ENCODE peak calls at places on chromosomes 5 and 9, in four cellular contexts. One of them, this sample, is unnamed.
A peak's percentile ranks its signal among the peaks of the same experiment; 100 is the strongest.

GRCh38 chr5:59755476-59755875 is 138.1 kb downstream of the PDE4D start:
- DNase-seq in H1: no peak
- DNase-seq in GM12878: no peak
- DNase-seq in HepG2: no peak
- DNase-seq in this sample: no peak

GRCh38 chr9:133100518-133101355 is 20.3 kb downstream of the RALGDS start:
- DNase-seq in H1: no peak
- DNase-seq in GM12878: no peak
- DNase-seq in HepG2: no peak
- DNase-seq in this sample: no peak

GRCh38 chr9:99051353-99051752 is 53.6 kb upstream of the TGFBR1 start:
- DNase-seq in H1: no peak
- DNase-seq in GM12878: no peak
- DNase-seq in HepG2: no peak
- DNase-seq in this sample: no peak

GRCh38 chr5:39158127-39158593 is 61.2 kb downstream of the FYB1 start:
- DNase-seq in H1: no peak
- DNase-seq in GM12878: no peak
- DNase-seq in HepG2: no peak
- DNase-seq in this sample: no peak

GRCh38 chr5:129204525-129204924 is 110.0 kb downstream of the ISOC1 start:
- DNase-seq in H1: no peak
- DNase-seq in GM12878: no peak
- DNase-seq in HepG2: no peak
- DNase-seq in this sample: no peak

GRCh38 chr5:75053286-75054109 is 1.1 kb upstream of the GCNT4 start:
- DNase-seq in HepG2: peak; percentile 16
- DNase-seq in GM12878: no peak
- DNase-seq in H1: peak; percentile 70
- DNase-seq in this sample: peak; percentile 57

GRCh38 chr5:9483779-9484178 is 62.1 kb downstream of the SEMA5A start:
- DNase-seq in HepG2: no peak
- DNase-seq in H1: no peak
- DNase-seq in GM12878: no peak
- DNase-seq in this sample: no peak

GRCh38 chr9:118686940-118687339 is 682.3 kb downstream of the BRINP1 start:
- DNase-seq in HepG2: no peak
- DNase-seq in GM12878: no peak
- DNase-seq in H1: no peak
- DNase-seq in this sample: no peak

GRCh38 chr5:7415948-7416535 is 20.1 kb downstream of the ADCY2 start:
- DNase-seq in H1: no peak
- DNase-seq in GM12878: no peak
- DNase-seq in HepG2: no peak
- DNase-seq in this sample: no peak

GRCh38 chr5:124867064-124867707 is 120.7 kb upstream of the ZNF608 start:
- DNase-seq in HepG2: no peak
- DNase-seq in GM12878: no peak
- DNase-seq in H1: no peak
- DNase-seq in this sample: no peak

GRCh38 chr5:41240985-41241384 is 27.7 kb upstream of the C6 start:
- DNase-seq in H1: no peak
- DNase-seq in GM12878: no peak
- DNase-seq in HepG2: no peak
- DNase-seq in this sample: no peak

GRCh38 chr5:115557667-115558387 is 13.3 kb upstream of the FEM1C start:
- DNase-seq in HepG2: peak; percentile 3
- DNase-seq in GM12878: no peak
- DNase-seq in H1: no peak
- DNase-seq in this sample: no peak

GRCh38 chr5:139482050-139482889 is at the start of gene STING1:
- DNase-seq in H1: no peak
- DNase-seq in GM12878: peak; percentile 41
- DNase-seq in HepG2: peak; percentile 63
- DNase-seq in this sample: no peak

GRCh38 chr5:111367081-111367480 is 142.9 kb downstream of the CAMK4 start:
- DNase-seq in GM12878: no peak
- DNase-seq in HepG2: no peak
- DNase-seq in H1: no peak
- DNase-seq in this sample: no peak

GRCh38 chr9:33348998-33349397 is 53.4 kb downstream of the AQP7 start:
- DNase-seq in GM12878: no peak
- DNase-seq in H1: peak; percentile 10
- DNase-seq in HepG2: no peak
- DNase-seq in this sample: no peak

GRCh38 chr9:36924071-36924470 is 110.0 kb downstream of the PAX5 start:
- DNase-seq in GM12878: peak; percentile 30
- DNase-seq in H1: no peak
- DNase-seq in HepG2: peak; percentile 45
- DNase-seq in this sample: no peak

GRCh38 chr5:26482817-26483375 is 555.5 kb downstream of the CDH9 start:
- DNase-seq in H1: peak; percentile 63
- DNase-seq in GM12878: no peak
- DNase-seq in HepG2: peak; percentile 30
- DNase-seq in this sample: peak; percentile 36

GRCh38 chr5:123156577-123157296 is 67.7 kb downstream of the PRDM6 start:
- DNase-seq in GM12878: no peak
- DNase-seq in HepG2: no peak
- DNase-seq in H1: no peak
- DNase-seq in this sample: no peak

GRCh38 chr5:13985736-13986418 is 41.4 kb upstream of the DNAH5 start:
- DNase-seq in H1: no peak
- DNase-seq in HepG2: peak; percentile 42
- DNase-seq in GM12878: no peak
- DNase-seq in this sample: no peak

GRCh38 chr5:37735649-37736347 is 104.0 kb downstream of the GDNF start:
- DNase-seq in GM12878: no peak
- DNase-seq in HepG2: no peak
- DNase-seq in H1: no peak
- DNase-seq in this sample: no peak

GRCh38 chr5:96432245-96433065 is 593 bp downstream of the PCSK1 start:
- DNase-seq in H1: peak; percentile 67
- DNase-seq in HepG2: no peak
- DNase-seq in GM12878: no peak
- DNase-seq in this sample: peak; percentile 13

DNA sequence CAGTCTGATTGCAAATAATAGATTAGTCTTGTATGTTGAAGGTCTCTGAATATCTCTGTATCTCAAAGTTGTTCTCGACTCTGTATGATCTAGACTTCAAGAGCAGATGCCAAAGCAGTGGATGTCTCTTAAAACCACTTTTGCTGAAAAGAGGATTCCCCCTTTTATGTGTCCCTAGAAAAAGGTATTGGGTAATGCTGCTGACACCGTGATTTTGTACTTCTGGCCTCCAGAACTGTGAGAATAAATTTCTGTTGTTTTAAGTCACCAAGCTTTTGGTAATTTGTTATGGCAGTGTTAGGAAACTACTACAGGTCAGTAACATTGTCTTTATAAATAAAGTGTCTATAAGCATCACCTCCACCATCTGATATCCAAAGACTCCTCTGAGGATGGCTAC is 85.3 kb upstream of the PIK3R1 start:
- DNase-seq in H1: no peak
- DNase-seq in HepG2: no peak
- DNase-seq in GM12878: no peak
- DNase-seq in this sample: no peak
- TF ChIP-seq SUZ12 in H1: no peak
- TF ChIP-seq SUZ12 in HepG2: no peak
- TF ChIP-seq SUZ12 in GM12878: no peak
- TF ChIP-seq SUZ12 in this sample: no peak

GRCh38 chr5:144017631-144018030 is 152.8 kb downstream of the YIPF5 start:
- DNase-seq in H1: no peak
- DNase-seq in GM12878: no peak
- DNase-seq in HepG2: no peak
- DNase-seq in this sample: no peak
- TF ChIP-seq SP1 in H1: no peak
- TF ChIP-seq SP1 in GM12878: no peak
- TF ChIP-seq SP1 in HepG2: no peak
- TF ChIP-seq SP1 in this sample: no peak

GRCh38 chr5:61587120-61587519 is 255.1 kb downstream of the ZSWIM6 start:
- DNase-seq in GM12878: no peak
- DNase-seq in H1: no peak
- DNase-seq in HepG2: no peak
- DNase-seq in this sample: no peak
- TF ChIP-seq SUZ12 in GM12878: no peak
- TF ChIP-seq SUZ12 in H1: no peak
- TF ChIP-seq SUZ12 in HepG2: no peak
- TF ChIP-seq SUZ12 in this sample: no peak

GRCh38 chr5:99058466-99058865 is 129.7 kb upstream of the CHD1 start:
- DNase-seq in H1: no peak
- DNase-seq in HepG2: no peak
- DNase-seq in GM12878: no peak
- DNase-seq in this sample: no peak

GRCh38 chr5:99060306-99061261 is 131.8 kb upstream of the CHD1 start:
- DNase-seq in H1: peak; percentile 87
- DNase-seq in HepG2: peak; percentile 46
- DNase-seq in GM12878: peak; percentile 34
- DNase-seq in this sample: peak; percentile 66

GRCh38 chr5:99061711-99062110 is 132.9 kb upstream of the CHD1 start:
- DNase-seq in HepG2: no peak
- DNase-seq in GM12878: no peak
- DNase-seq in H1: no peak
- DNase-seq in this sample: no peak

GRCh38 chr5:99061299-99061698 is 132.5 kb upstream of the CHD1 start:
- DNase-seq in HepG2: no peak
- DNase-seq in GM12878: no peak
- DNase-seq in H1: no peak
- DNase-seq in this sample: no peak

GRCh38 chr5:99059685-99060084 is 130.9 kb upstream of the CHD1 start:
- DNase-seq in GM12878: no peak
- DNase-seq in HepG2: no peak
- DNase-seq in H1: no peak
- DNase-seq in this sample: no peak
- TF ChIP-seq SP1 in GM12878: no peak
- TF ChIP-seq SP1 in HepG2: no peak
- TF ChIP-seq SP1 in H1: no peak
- TF ChIP-seq SP1 in this sample: no peak